ENCODE peak calls at places on chromosomes 11 and 22, in six cellular contexts. A is tibial nerve; D is psoas muscle; Z is A549; M is CD8-positive, alpha-beta memory T cell; R is CD4-positive, alpha-beta T cell. G is an unnamed sample.

GRCh38 chr11:57123590-57123989 is 58.2 kb upstream of the LRRC55 start:
- DNase-seq in D (no peak), A (no peak), R (no peak), Z (no peak), M (no peak), G (no peak)

GRCh38 chr11:33935005-33935404 is 43.1 kb upstream of the LMO2 start:
- DNase-seq in A (no peak), D (no peak), R (no peak), M (no peak), Z (no peak), G (no peak)

GRCh38 chr11:82869657-82870056 is 30.6 kb downstream of the PRCP start:
- DNase-seq in A (no peak), D (no peak), M (no peak), R (no peak), Z (no peak), G (no peak)

GRCh38 chr11:67027943-67028542 is 5.1 kb downstream of the SYT12 start:
- DNase-seq in R (no peak), A (no peak), M (no peak), Z (no peak), D (no peak), G (no peak)

GRCh38 chr11:119721129-119722120 is 7.6 kb downstream of the NECTIN1 start:
- DNase-seq in Z (peak), R (no peak), A (no peak), M (no peak), D (peak), G (no peak)

GRCh38 chr11:133906746-133907145 is 50.0 kb downstream of the IGSF9B start:
- DNase-seq in R (no peak), Z (no peak), D (no peak), M (peak), A (no peak), G (no peak)

GRCh38 chr11:69635804-69636511 is 5.0 kb upstream of the CCND1 start:
- DNase-seq in M (no peak), A (no peak), D (no peak), Z (no peak), R (no peak), G (no peak)

GRCh38 chr11:62153087-62153395 is 29.2 kb downstream of the INCENP start:
- DNase-seq in M (no peak), Z (no peak), D (no peak), R (no peak), A (no peak), G (no peak)

GRCh38 chr11:38791346-38791961 is 2193.4 kb upstream of the RAG2 start:
- DNase-seq in A (no peak), Z (peak), M (no peak), D (no peak), R (no peak), G (no peak)

GRCh38 chr11:111299111-111300026 is 1.0 kb downstream of the POU2AF3 start:
- DNase-seq in Z (peak), D (peak), M (no peak), A (peak), R (no peak), G (peak)

GRCh38 chr22:36010090-36010489 is 18.5 kb downstream of the RBFOX2 start:
- DNase-seq in R (no peak), A (no peak), D (no peak), M (no peak), Z (no peak), G (peak)

GRCh38 chr22:19275104-19275503 is 16.4 kb downstream of the CLTCL1 start:
- DNase-seq in D (no peak), A (no peak), M (no peak), R (no peak), Z (no peak), G (no peak)

GRCh38 chr11:130434521-130435223 is 6.3 kb upstream of the ADAMTS8 start:
- DNase-seq in M (peak), A (peak), R (peak), Z (peak), D (peak), G (peak)

GRCh38 chr22:17305076-17305475 is 64.2 kb upstream of the CECR2 start:
- DNase-seq in M (no peak), A (no peak), D (no peak), Z (no peak), R (no peak), G (no peak)

GRCh38 chr11:83002047-83002446 is 69.7 kb downstream of the RAB30 start:
- DNase-seq in D (peak), R (no peak), M (no peak), Z (no peak), A (no peak), G (no peak)

GRCh38 chr11:7543302-7543701 is 29.5 kb downstream of the PPFIBP2 start:
- DNase-seq in D (no peak), Z (no peak), R (no peak), A (no peak), M (no peak), G (no peak)

GRCh38 chr11:65280646-65281045 is 18.9 kb downstream of the POLA2 start:
- DNase-seq in M (no peak), D (no peak), R (no peak), A (no peak), Z (no peak), G (no peak)

GRCh38 chr22:17131686-17132085 is 10.5 kb upstream of the TMEM121B start:
- DNase-seq in Z (no peak), M (no peak), R (no peak), A (no peak), D (no peak), G (no peak)

GRCh38 chr11:44324787-44325525 is 15.0 kb upstream of the ALX4 start:
- DNase-seq in Z (no peak), M (no peak), A (no peak), D (no peak), R (no peak), G (no peak)

GRCh38 chr22:19739911-19740449 is 16.6 kb downstream of the GP1BB start:
- DNase-seq in Z (no peak), R (no peak), M (no peak), A (no peak), D (no peak), G (no peak)

GRCh38 chr22:46067159-46068111 is 82.9 kb upstream of the PPARA start:
- DNase-seq in D (peak), A (peak), R (no peak), M (peak), Z (no peak), G (peak)

GRCh38 chr11:62439785-62440602 is 21.2 kb downstream of the SCGB1A1 start:
- DNase-seq in D (peak), A (no peak), M (no peak), R (no peak), Z (no peak), G (no peak)

GRCh38 chr22:29890760-29891159 is 7.8 kb downstream of the MTMR3 start:
- DNase-seq in Z (no peak), A (no peak), M (no peak), D (no peak), R (no peak), G (no peak)

GRCh38 chr11:65861165-65861505 is 902 bp downstream of the MUS81 start:
- DNase-seq in Z (no peak), D (no peak), M (no peak), A (no peak), R (no peak), G (no peak)

GRCh38 chr11:96246718-96247540 is 96.1 kb downstream of the MAML2 start:
- DNase-seq in M (no peak), R (no peak), D (no peak), A (no peak), Z (no peak), G (no peak)

GRCh38 chr11:126416542-126417090 is 61.1 kb downstream of the ST3GAL4 start:
- DNase-seq in Z (no peak), M (peak), R (peak), D (peak), A (peak), G (peak)

GRCh38 chr11:28963189-28963588 is 855.0 kb downstream of the METTL15 start:
- DNase-seq in A (no peak), Z (no peak), R (no peak), D (no peak), M (no peak), G (no peak)

GRCh38 chr11:65685981-65686380 is 23.3 kb upstream of the RELA start:
- DNase-seq in A (no peak), R (no peak), D (no peak), M (no peak), Z (no peak), G (no peak)

GRCh38 chr11:69892237-69892985 is 73.2 kb upstream of the FGF3 start:
- DNase-seq in Z (no peak), D (no peak), A (no peak), R (no peak), M (no peak), G (no peak)

GRCh38 chr11:11973361-11973800 is 35.0 kb downstream of the DKK3 start:
- DNase-seq in D (peak), A (peak), R (no peak), M (no peak), Z (no peak), G (peak)

GRCh38 chr11:123616505-123617198 is 37.8 kb downstream of the SCN3B start:
- DNase-seq in R (no peak), D (peak), A (no peak), M (no peak), Z (no peak), G (no peak)

GRCh38 chr11:8013833-8014232 is 26.7 kb downstream of the EIF3F start:
- DNase-seq in M (no peak), R (no peak), D (no peak), A (no peak), Z (no peak), G (no peak)

GRCh38 chr11:15095736-15096228 is 18.9 kb upstream of the INSC start:
- DNase-seq in M (no peak), A (no peak), R (no peak), Z (no peak), D (no peak), G (no peak)

GRCh38 chr22:26631282-26631681 is 9.5 kb downstream of the CRYBA4 start:
- DNase-seq in A (no peak), M (no peak), R (no peak), D (no peak), Z (no peak), G (no peak)

GRCh38 chr11:115869780-115870431 is 365.7 kb upstream of the CADM1 start:
- DNase-seq in A (no peak), M (no peak), D (no peak), Z (no peak), R (no peak), G (no peak)

GRCh38 chr11:121510438-121510837 is 57.7 kb upstream of the SORL1-AS1 start:
- DNase-seq in D (no peak), M (no peak), A (no peak), Z (no peak), R (no peak), G (no peak)

GRCh38 chr11:121513807-121514206 is 61.0 kb upstream of the SORL1-AS1 start:
- DNase-seq in D (no peak), A (no peak), Z (no peak), M (no peak), R (no peak), G (no peak)

GRCh38 chr11:121503056-121503455 is 50.3 kb upstream of the SORL1-AS1 start:
- DNase-seq in D (no peak), A (no peak), R (no peak), Z (no peak), M (no peak), G (no peak)

GRCh38 chr11:121512468-121513465 is 60.0 kb upstream of the SORL1-AS1 start:
- DNase-seq in Z (no peak), M (no peak), D (no peak), R (no peak), A (no peak), G (no peak)

DNA sequence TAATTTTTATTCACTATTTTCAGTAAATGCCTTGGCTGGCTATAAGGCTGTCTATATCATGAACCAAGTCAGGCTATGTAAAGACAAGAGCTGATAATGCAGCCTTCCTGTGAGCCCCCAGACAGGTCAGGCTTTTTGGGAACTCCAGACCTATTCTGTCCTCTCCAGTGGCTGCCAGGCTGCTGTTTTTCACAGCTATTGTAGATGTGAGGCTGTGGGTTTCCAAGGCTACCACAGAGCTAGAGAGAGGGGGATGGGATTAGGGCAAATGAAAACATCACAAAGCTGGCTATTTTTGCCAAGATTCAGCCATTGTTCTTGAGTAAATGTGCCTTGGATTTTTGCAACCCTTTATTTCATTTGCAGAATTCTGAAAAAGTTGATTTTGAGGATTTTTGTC is 55.7 kb upstream of the SORL1-AS1 start:
- DNase-seq in R (no peak), Z (no peak), A (no peak), M (no peak), D (no peak), G (no peak)
- H3K27ac ChIP-seq in R (no peak), Z (no peak), A (no peak), M (no peak), D (no peak), G (no peak)

GRCh38 chr11:74417860-74418508 is 19.8 kb upstream of the PGM2L1 start:
- DNase-seq in R (no peak), M (no peak), A (no peak), Z (no peak), D (no peak), G (no peak)
- H3K27ac ChIP-seq in R (no peak), M (no peak), A (peak), Z (peak), D (no peak), G (no peak)

DNA sequence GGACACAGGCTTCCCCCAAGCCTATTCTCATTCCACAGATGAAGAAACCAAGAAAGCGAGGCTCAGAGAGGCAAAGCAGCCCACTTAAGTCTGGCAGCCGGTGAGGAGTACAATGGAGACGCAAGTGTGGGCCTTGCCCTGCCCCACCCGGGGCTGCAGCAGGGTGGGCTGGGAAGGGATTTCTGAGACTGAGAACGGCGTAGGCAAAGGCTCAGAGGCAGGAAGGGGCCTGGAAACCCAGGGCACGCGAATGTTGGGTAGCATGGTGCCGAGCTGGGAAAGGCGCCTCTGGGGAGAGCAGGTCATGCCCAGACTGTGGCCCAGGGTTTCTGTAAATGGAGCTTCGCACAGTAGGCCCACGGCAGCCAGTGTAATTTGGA is 47.5 kb upstream of the SHISAL1 start:
- DNase-seq in R (no peak), M (no peak), Z (no peak), D (no peak), A (no peak), G (peak)
- H3K27ac ChIP-seq in R (no peak), M (no peak), Z (peak), D (peak), A (no peak), G (no peak)

GRCh38 chr11:803770-804598 is 1.0 kb downstream of the PIDD1 start:
- DNase-seq in A (no peak), Z (no peak), R (no peak), D (no peak), M (no peak), G (no peak)
- H3K27ac ChIP-seq in A (peak), Z (peak), R (peak), D (no peak), M (peak), G (no peak)

GRCh38 chr11:76793391-76793811 is 10.2 kb downstream of the TSKU start:
- DNase-seq in M (no peak), R (no peak), Z (peak), A (no peak), D (no peak), G (no peak)
- H3K27ac ChIP-seq in M (no peak), R (no peak), Z (peak), A (peak), D (no peak), G (peak)

GRCh38 chr11:75342966-75343870 is 8.2 kb downstream of the ARRB1 start:
- DNase-seq in R (no peak), A (no peak), M (no peak), Z (peak), D (no peak), G (peak)

GRCh38 chr11:75344761-75345454 is 6.6 kb downstream of the ARRB1 start:
- DNase-seq in R (no peak), Z (no peak), M (no peak), D (no peak), A (no peak), G (no peak)

GRCh38 chr11:75342231-75342918 is 9.1 kb downstream of the ARRB1 start:
- DNase-seq in R (no peak), Z (no peak), D (no peak), A (no peak), M (no peak), G (no peak)

GRCh38 chr11:75345455-75346224 is 5.8 kb downstream of the ARRB1 start:
- DNase-seq in M (no peak), A (no peak), D (no peak), Z (no peak), R (no peak), G (no peak)

GRCh38 chr11:75344186-75344585 is 7.3 kb downstream of the ARRB1 start:
- DNase-seq in M (no peak), A (no peak), D (no peak), Z (no peak), R (no peak), G (no peak)
- H3K27ac ChIP-seq in M (no peak), A (peak), D (no peak), Z (peak), R (peak), G (peak)

GRCh38 chr22:23259916-23260644 is 79.8 kb downstream of the BCR start:
- DNase-seq in R (no peak), D (no peak), A (no peak), M (no peak), Z (no peak), G (no peak)
- H3K27ac ChIP-seq in R (no peak), D (no peak), A (peak), M (no peak), Z (no peak), G (no peak)

GRCh38 chr11:77778549-77778948 is 42.0 kb downstream of the RSF1 start:
- DNase-seq in M (no peak), R (no peak), D (no peak), A (no peak), Z (no peak), G (no peak)

GRCh38 chr11:77775941-77776340 is 44.6 kb downstream of the RSF1 start:
- DNase-seq in Z (no peak), M (no peak), R (no peak), A (no peak), D (no peak), G (no peak)

GRCh38 chr11:77778118-77778517 is 42.4 kb downstream of the RSF1 start:
- DNase-seq in Z (no peak), A (no peak), M (no peak), D (no peak), R (no peak), G (no peak)

GRCh38 chr11:77779935-77780334 is 40.6 kb downstream of the RSF1 start:
- DNase-seq in Z (no peak), A (no peak), M (no peak), D (no peak), R (no peak), G (no peak)

GRCh38 chr11:77776455-77776854 is 44.1 kb downstream of the RSF1 start:
- DNase-seq in Z (no peak), D (no peak), R (no peak), A (no peak), M (no peak), G (no peak)
- H3K27ac ChIP-seq in Z (no peak), D (no peak), R (no peak), A (no peak), M (no peak), G (no peak)

GRCh38 chr22:42528591-42529307 is 9.2 kb upstream of the RRP7A start:
- DNase-seq in A (no peak), Z (no peak), R (no peak), M (no peak), D (no peak), G (no peak)
- H3K27ac ChIP-seq in A (no peak), Z (no peak), R (no peak), M (no peak), D (no peak), G (no peak)